ENCODE peak calls at places on chromosomes 11 and 22, in nine cellular contexts. One of them, this sample, is unnamed.
A peak's percentile ranks its signal among the peaks of the same experiment; 100 is the strongest.

GRCh38 chr11:65435330-65435931 is 12.8 kb downstream of the NEAT1 start:
- DNase-seq in Ammon's horn: no peak
- DNase-seq in anterior cingulate cortex: no peak
- DNase-seq in NCI-H1417 treated with DMSO at 0.1 percent for 48 hours: no peak
- DNase-seq in EH: peak; percentile 48
- DNase-seq in WTC11: no peak
- DNase-seq in epithelial cell of proximal tubule: no peak
- DNase-seq in NCI-H2171 treated with DMSO at 0.1 percent for 48 hours: no peak
- DNase-seq in stimulated activated naive CD4-positive, alpha-beta T cell: no peak
- DNase-seq in this sample: no peak

GRCh38 chr22:29463487-29464088 is 16.4 kb upstream of the NEFH start:
- DNase-seq in Ammon's horn: no peak
- DNase-seq in anterior cingulate cortex: no peak
- DNase-seq in NCI-H1417 treated with DMSO at 0.1 percent for 48 hours: no peak
- DNase-seq in EH: no peak
- DNase-seq in WTC11: no peak
- DNase-seq in epithelial cell of proximal tubule: no peak
- DNase-seq in NCI-H2171 treated with DMSO at 0.1 percent for 48 hours: no peak
- DNase-seq in stimulated activated naive CD4-positive, alpha-beta T cell: no peak
- DNase-seq in this sample: no peak

GRCh38 chr11:46290598-46291309 is 13.3 kb downstream of the CREB3L1 start:
- DNase-seq in Ammon's horn: no peak
- DNase-seq in anterior cingulate cortex: no peak
- DNase-seq in NCI-H1417 treated with DMSO at 0.1 percent for 48 hours: no peak
- DNase-seq in EH: peak; percentile 99
- DNase-seq in WTC11: peak; percentile 91
- DNase-seq in epithelial cell of proximal tubule: peak; percentile 32
- DNase-seq in NCI-H2171 treated with DMSO at 0.1 percent for 48 hours: peak; percentile 22
- DNase-seq in stimulated activated naive CD4-positive, alpha-beta T cell: no peak
- DNase-seq in this sample: no peak

GRCh38 chr11:69310934-69311766 is 17.2 kb downstream of the MYEOV start:
- DNase-seq in Ammon's horn: no peak
- DNase-seq in anterior cingulate cortex: no peak
- DNase-seq in NCI-H1417 treated with DMSO at 0.1 percent for 48 hours: no peak
- DNase-seq in EH: no peak
- DNase-seq in WTC11: no peak
- DNase-seq in epithelial cell of proximal tubule: no peak
- DNase-seq in NCI-H2171 treated with DMSO at 0.1 percent for 48 hours: no peak
- DNase-seq in stimulated activated naive CD4-positive, alpha-beta T cell: no peak
- DNase-seq in this sample: no peak

GRCh38 chr11:43360361-43361032 is 1.8 kb downstream of the TTC17 start:
- DNase-seq in Ammon's horn: no peak
- DNase-seq in anterior cingulate cortex: no peak
- DNase-seq in NCI-H1417 treated with DMSO at 0.1 percent for 48 hours: no peak
- DNase-seq in EH: peak; percentile 47
- DNase-seq in WTC11: no peak
- DNase-seq in epithelial cell of proximal tubule: no peak
- DNase-seq in NCI-H2171 treated with DMSO at 0.1 percent for 48 hours: no peak
- DNase-seq in stimulated activated naive CD4-positive, alpha-beta T cell: no peak
- DNase-seq in this sample: no peak

GRCh38 chr11:64258356-64258755 is 7.0 kb downstream of the PLCB3 start:
- DNase-seq in Ammon's horn: no peak
- DNase-seq in anterior cingulate cortex: no peak
- DNase-seq in NCI-H1417 treated with DMSO at 0.1 percent for 48 hours: no peak
- DNase-seq in EH: no peak
- DNase-seq in WTC11: no peak
- DNase-seq in epithelial cell of proximal tubule: no peak
- DNase-seq in NCI-H2171 treated with DMSO at 0.1 percent for 48 hours: no peak
- DNase-seq in stimulated activated naive CD4-positive, alpha-beta T cell: no peak
- DNase-seq in this sample: no peak

GRCh38 chr11:5809905-5810792 is 1.4 kb downstream of the OR52N2 start:
- DNase-seq in Ammon's horn: no peak
- DNase-seq in anterior cingulate cortex: no peak
- DNase-seq in NCI-H1417 treated with DMSO at 0.1 percent for 48 hours: no peak
- DNase-seq in EH: no peak
- DNase-seq in WTC11: no peak
- DNase-seq in epithelial cell of proximal tubule: no peak
- DNase-seq in NCI-H2171 treated with DMSO at 0.1 percent for 48 hours: no peak
- DNase-seq in stimulated activated naive CD4-positive, alpha-beta T cell: no peak
- DNase-seq in this sample: no peak

GRCh38 chr11:129803533-129803932 is 12.1 kb upstream of the TMEM45B start:
- DNase-seq in Ammon's horn: no peak
- DNase-seq in anterior cingulate cortex: no peak
- DNase-seq in NCI-H1417 treated with DMSO at 0.1 percent for 48 hours: no peak
- DNase-seq in EH: no peak
- DNase-seq in WTC11: no peak
- DNase-seq in epithelial cell of proximal tubule: no peak
- DNase-seq in NCI-H2171 treated with DMSO at 0.1 percent for 48 hours: no peak
- DNase-seq in stimulated activated naive CD4-positive, alpha-beta T cell: no peak
- DNase-seq in this sample: no peak

GRCh38 chr11:61004037-61004641 is 32.7 kb downstream of the CD6 start:
- DNase-seq in Ammon's horn: peak; percentile 48
- DNase-seq in anterior cingulate cortex: peak; percentile 36
- DNase-seq in NCI-H1417 treated with DMSO at 0.1 percent for 48 hours: no peak
- DNase-seq in EH: no peak
- DNase-seq in WTC11: no peak
- DNase-seq in epithelial cell of proximal tubule: no peak
- DNase-seq in NCI-H2171 treated with DMSO at 0.1 percent for 48 hours: peak; percentile 70
- DNase-seq in stimulated activated naive CD4-positive, alpha-beta T cell: peak; percentile 32
- DNase-seq in this sample: no peak

GRCh38 chr11:125451400-125452124 is 44.5 kb downstream of the FEZ1 start:
- DNase-seq in Ammon's horn: peak; percentile 97
- DNase-seq in anterior cingulate cortex: peak; percentile 88
- DNase-seq in NCI-H1417 treated with DMSO at 0.1 percent for 48 hours: peak; percentile 27
- DNase-seq in EH: peak; percentile 35
- DNase-seq in WTC11: peak; percentile 88
- DNase-seq in epithelial cell of proximal tubule: no peak
- DNase-seq in NCI-H2171 treated with DMSO at 0.1 percent for 48 hours: peak; percentile 45
- DNase-seq in stimulated activated naive CD4-positive, alpha-beta T cell: no peak
- DNase-seq in this sample: peak; percentile 83

GRCh38 chr22:28674121-28674563 is 5.5 kb downstream of the TTC28 start:
- DNase-seq in Ammon's horn: no peak
- DNase-seq in anterior cingulate cortex: no peak
- DNase-seq in NCI-H1417 treated with DMSO at 0.1 percent for 48 hours: no peak
- DNase-seq in EH: peak; percentile 74
- DNase-seq in WTC11: no peak
- DNase-seq in epithelial cell of proximal tubule: no peak
- DNase-seq in NCI-H2171 treated with DMSO at 0.1 percent for 48 hours: no peak
- DNase-seq in stimulated activated naive CD4-positive, alpha-beta T cell: peak; percentile 11
- DNase-seq in this sample: no peak

GRCh38 chr11:120065876-120066275 is 72.0 kb downstream of the TRIM29 start:
- DNase-seq in Ammon's horn: no peak
- DNase-seq in anterior cingulate cortex: no peak
- DNase-seq in NCI-H1417 treated with DMSO at 0.1 percent for 48 hours: no peak
- DNase-seq in EH: no peak
- DNase-seq in WTC11: no peak
- DNase-seq in epithelial cell of proximal tubule: no peak
- DNase-seq in NCI-H2171 treated with DMSO at 0.1 percent for 48 hours: no peak
- DNase-seq in stimulated activated naive CD4-positive, alpha-beta T cell: no peak
- DNase-seq in this sample: no peak

GRCh38 chr11:65685981-65686380 is 23.3 kb upstream of the RELA start:
- DNase-seq in Ammon's horn: no peak
- DNase-seq in anterior cingulate cortex: no peak
- DNase-seq in NCI-H1417 treated with DMSO at 0.1 percent for 48 hours: no peak
- DNase-seq in EH: no peak
- DNase-seq in WTC11: no peak
- DNase-seq in epithelial cell of proximal tubule: no peak
- DNase-seq in NCI-H2171 treated with DMSO at 0.1 percent for 48 hours: no peak
- DNase-seq in stimulated activated naive CD4-positive, alpha-beta T cell: no peak
- DNase-seq in this sample: no peak

GRCh38 chr22:20405291-20405930 is 11.5 kb downstream of the ZNF74 start:
- DNase-seq in Ammon's horn: no peak
- DNase-seq in anterior cingulate cortex: no peak
- DNase-seq in NCI-H1417 treated with DMSO at 0.1 percent for 48 hours: no peak
- DNase-seq in EH: no peak
- DNase-seq in WTC11: no peak
- DNase-seq in epithelial cell of proximal tubule: no peak
- DNase-seq in NCI-H2171 treated with DMSO at 0.1 percent for 48 hours: no peak
- DNase-seq in stimulated activated naive CD4-positive, alpha-beta T cell: no peak
- DNase-seq in this sample: no peak

GRCh38 chr11:2522636-2523255 is 77.9 kb downstream of the KCNQ1 start:
- DNase-seq in Ammon's horn: no peak
- DNase-seq in anterior cingulate cortex: no peak
- DNase-seq in NCI-H1417 treated with DMSO at 0.1 percent for 48 hours: no peak
- DNase-seq in EH: no peak
- DNase-seq in WTC11: peak; percentile 10
- DNase-seq in epithelial cell of proximal tubule: no peak
- DNase-seq in NCI-H2171 treated with DMSO at 0.1 percent for 48 hours: no peak
- DNase-seq in stimulated activated naive CD4-positive, alpha-beta T cell: no peak
- DNase-seq in this sample: no peak

GRCh38 chr11:114110123-114110522 is 50.6 kb downstream of the ZBTB16 start:
- DNase-seq in Ammon's horn: no peak
- DNase-seq in anterior cingulate cortex: no peak
- DNase-seq in NCI-H1417 treated with DMSO at 0.1 percent for 48 hours: no peak
- DNase-seq in EH: no peak
- DNase-seq in WTC11: no peak
- DNase-seq in epithelial cell of proximal tubule: no peak
- DNase-seq in NCI-H2171 treated with DMSO at 0.1 percent for 48 hours: no peak
- DNase-seq in stimulated activated naive CD4-positive, alpha-beta T cell: no peak
- DNase-seq in this sample: no peak

GRCh38 chr22:37427128-37427710 is at the start of gene ELFN2:
- DNase-seq in Ammon's horn: no peak
- DNase-seq in anterior cingulate cortex: no peak
- DNase-seq in NCI-H1417 treated with DMSO at 0.1 percent for 48 hours: no peak
- DNase-seq in EH: no peak
- DNase-seq in WTC11: peak; percentile 36
- DNase-seq in epithelial cell of proximal tubule: no peak
- DNase-seq in NCI-H2171 treated with DMSO at 0.1 percent for 48 hours: no peak
- DNase-seq in stimulated activated naive CD4-positive, alpha-beta T cell: no peak
- DNase-seq in this sample: no peak

GRCh38 chr11:118699508-118700220 is 20.2 kb upstream of the TREH start:
- DNase-seq in Ammon's horn: no peak
- DNase-seq in anterior cingulate cortex: no peak
- DNase-seq in NCI-H1417 treated with DMSO at 0.1 percent for 48 hours: no peak
- DNase-seq in EH: no peak
- DNase-seq in WTC11: no peak
- DNase-seq in epithelial cell of proximal tubule: no peak
- DNase-seq in NCI-H2171 treated with DMSO at 0.1 percent for 48 hours: no peak
- DNase-seq in stimulated activated naive CD4-positive, alpha-beta T cell: peak; percentile 63
- DNase-seq in this sample: no peak

GRCh38 chr11:74306440-74307175 is 4.8 kb downstream of the P4HA3 start:
- DNase-seq in Ammon's horn: no peak
- DNase-seq in anterior cingulate cortex: no peak
- DNase-seq in NCI-H1417 treated with DMSO at 0.1 percent for 48 hours: no peak
- DNase-seq in EH: no peak
- DNase-seq in WTC11: no peak
- DNase-seq in epithelial cell of proximal tubule: no peak
- DNase-seq in NCI-H2171 treated with DMSO at 0.1 percent for 48 hours: no peak
- DNase-seq in stimulated activated naive CD4-positive, alpha-beta T cell: no peak
- DNase-seq in this sample: no peak

GRCh38 chr11:35917676-35918075 is 26.2 kb upstream of the LDLRAD3 start:
- DNase-seq in Ammon's horn: no peak
- DNase-seq in anterior cingulate cortex: no peak
- DNase-seq in NCI-H1417 treated with DMSO at 0.1 percent for 48 hours: no peak
- DNase-seq in EH: no peak
- DNase-seq in WTC11: no peak
- DNase-seq in epithelial cell of proximal tubule: no peak
- DNase-seq in NCI-H2171 treated with DMSO at 0.1 percent for 48 hours: no peak
- DNase-seq in stimulated activated naive CD4-positive, alpha-beta T cell: no peak
- DNase-seq in this sample: no peak

GRCh38 chr11:123158609-123159008 is 36.4 kb downstream of the CLMP start:
- DNase-seq in Ammon's horn: no peak
- DNase-seq in anterior cingulate cortex: no peak
- DNase-seq in NCI-H1417 treated with DMSO at 0.1 percent for 48 hours: no peak
- DNase-seq in EH: no peak
- DNase-seq in WTC11: no peak
- DNase-seq in epithelial cell of proximal tubule: no peak
- DNase-seq in NCI-H2171 treated with DMSO at 0.1 percent for 48 hours: no peak
- DNase-seq in stimulated activated naive CD4-positive, alpha-beta T cell: no peak
- DNase-seq in this sample: no peak

GRCh38 chr11:96242971-96243647 is 99.9 kb downstream of the MAML2 start:
- DNase-seq in Ammon's horn: peak; percentile 93
- DNase-seq in anterior cingulate cortex: peak; percentile 92
- DNase-seq in NCI-H1417 treated with DMSO at 0.1 percent for 48 hours: peak; percentile 82
- DNase-seq in EH: peak; percentile 99
- DNase-seq in WTC11: peak; percentile 85
- DNase-seq in epithelial cell of proximal tubule: peak; percentile 88
- DNase-seq in NCI-H2171 treated with DMSO at 0.1 percent for 48 hours: peak; percentile 99
- DNase-seq in stimulated activated naive CD4-positive, alpha-beta T cell: peak; percentile 62
- DNase-seq in this sample: peak; percentile 86

GRCh38 chr11:38791346-38791961 is 2193.4 kb upstream of the RAG2 start:
- DNase-seq in Ammon's horn: peak; percentile 81
- DNase-seq in anterior cingulate cortex: peak; percentile 24
- DNase-seq in NCI-H1417 treated with DMSO at 0.1 percent for 48 hours: no peak
- DNase-seq in EH: peak; percentile 61
- DNase-seq in WTC11: no peak
- DNase-seq in epithelial cell of proximal tubule: no peak
- DNase-seq in NCI-H2171 treated with DMSO at 0.1 percent for 48 hours: peak; percentile 39
- DNase-seq in stimulated activated naive CD4-positive, alpha-beta T cell: no peak
- DNase-seq in this sample: no peak

GRCh38 chr11:76329084-76329648 is 51.8 kb downstream of the THAP12 start:
- DNase-seq in Ammon's horn: no peak
- DNase-seq in anterior cingulate cortex: no peak
- DNase-seq in NCI-H1417 treated with DMSO at 0.1 percent for 48 hours: no peak
- DNase-seq in EH: peak; percentile 71
- DNase-seq in WTC11: peak; percentile 22
- DNase-seq in epithelial cell of proximal tubule: peak; percentile 18
- DNase-seq in NCI-H2171 treated with DMSO at 0.1 percent for 48 hours: no peak
- DNase-seq in stimulated activated naive CD4-positive, alpha-beta T cell: no peak
- DNase-seq in this sample: no peak

GRCh38 chr11:46305295-46305694 is 27.8 kb downstream of the CREB3L1 start:
- DNase-seq in Ammon's horn: no peak
- DNase-seq in anterior cingulate cortex: no peak
- DNase-seq in NCI-H1417 treated with DMSO at 0.1 percent for 48 hours: no peak
- DNase-seq in EH: peak; percentile 61
- DNase-seq in WTC11: no peak
- DNase-seq in epithelial cell of proximal tubule: no peak
- DNase-seq in NCI-H2171 treated with DMSO at 0.1 percent for 48 hours: no peak
- DNase-seq in stimulated activated naive CD4-positive, alpha-beta T cell: peak; percentile 3
- DNase-seq in this sample: no peak

GRCh38 chr22:45551310-45552016 is 48.8 kb downstream of the FBLN1 start:
- DNase-seq in Ammon's horn: peak; percentile 56
- DNase-seq in anterior cingulate cortex: peak; percentile 20
- DNase-seq in NCI-H1417 treated with DMSO at 0.1 percent for 48 hours: no peak
- DNase-seq in EH: peak; percentile 63
- DNase-seq in WTC11: no peak
- DNase-seq in epithelial cell of proximal tubule: no peak
- DNase-seq in NCI-H2171 treated with DMSO at 0.1 percent for 48 hours: no peak
- DNase-seq in stimulated activated naive CD4-positive, alpha-beta T cell: no peak
- DNase-seq in this sample: no peak

GRCh38 chr22:27372969-27373670 is 428.4 kb downstream of the MN1 start:
- DNase-seq in Ammon's horn: no peak
- DNase-seq in anterior cingulate cortex: no peak
- DNase-seq in NCI-H1417 treated with DMSO at 0.1 percent for 48 hours: no peak
- DNase-seq in EH: no peak
- DNase-seq in WTC11: peak; percentile 96
- DNase-seq in epithelial cell of proximal tubule: no peak
- DNase-seq in NCI-H2171 treated with DMSO at 0.1 percent for 48 hours: no peak
- DNase-seq in stimulated activated naive CD4-positive, alpha-beta T cell: no peak
- DNase-seq in this sample: no peak

GRCh38 chr11:35321532-35322320 is 97.6 kb downstream of the SLC1A2 start:
- DNase-seq in Ammon's horn: no peak
- DNase-seq in anterior cingulate cortex: no peak
- DNase-seq in NCI-H1417 treated with DMSO at 0.1 percent for 48 hours: no peak
- DNase-seq in EH: peak; percentile 87
- DNase-seq in WTC11: no peak
- DNase-seq in epithelial cell of proximal tubule: no peak
- DNase-seq in NCI-H2171 treated with DMSO at 0.1 percent for 48 hours: no peak
- DNase-seq in stimulated activated naive CD4-positive, alpha-beta T cell: no peak
- DNase-seq in this sample: no peak

GRCh38 chr11:118380571-118380970 is 20.8 kb upstream of the ATP5MG start:
- DNase-seq in Ammon's horn: no peak
- DNase-seq in anterior cingulate cortex: no peak
- DNase-seq in NCI-H1417 treated with DMSO at 0.1 percent for 48 hours: no peak
- DNase-seq in EH: no peak
- DNase-seq in WTC11: no peak
- DNase-seq in epithelial cell of proximal tubule: no peak
- DNase-seq in NCI-H2171 treated with DMSO at 0.1 percent for 48 hours: no peak
- DNase-seq in stimulated activated naive CD4-positive, alpha-beta T cell: no peak
- DNase-seq in this sample: no peak

GRCh38 chr11:36186340-36186739 is 102.9 kb downstream of the COMMD9 start:
- DNase-seq in Ammon's horn: no peak
- DNase-seq in anterior cingulate cortex: no peak
- DNase-seq in NCI-H1417 treated with DMSO at 0.1 percent for 48 hours: no peak
- DNase-seq in EH: peak; percentile 73
- DNase-seq in WTC11: no peak
- DNase-seq in epithelial cell of proximal tubule: no peak
- DNase-seq in NCI-H2171 treated with DMSO at 0.1 percent for 48 hours: peak; percentile 99
- DNase-seq in stimulated activated naive CD4-positive, alpha-beta T cell: no peak
- DNase-seq in this sample: no peak

GRCh38 chr11:12050911-12051667 is 42.7 kb upstream of the DKK3 start:
- DNase-seq in Ammon's horn: peak; percentile 69
- DNase-seq in anterior cingulate cortex: peak; percentile 49
- DNase-seq in NCI-H1417 treated with DMSO at 0.1 percent for 48 hours: no peak
- DNase-seq in EH: no peak
- DNase-seq in WTC11: no peak
- DNase-seq in epithelial cell of proximal tubule: no peak
- DNase-seq in NCI-H2171 treated with DMSO at 0.1 percent for 48 hours: no peak
- DNase-seq in stimulated activated naive CD4-positive, alpha-beta T cell: no peak
- DNase-seq in this sample: peak; percentile 29

This sample was measured in occipital lobe.